ENCODE peak calls at places on chromosomes 3 and 15, in four cellular contexts. Z is Panc1; K is activated CD4-positive, alpha-beta T cell treated with anti-CD3 and anti-CD28 coated beads for 36 hours; I is T-cell. N is an unnamed sample.

GRCh38 chr15:70023769-70024491 is 73.8 kb downstream of the TLE3 start:
- ATAC-seq in K (no peak), I (no peak), Z (no peak), N (peak)

GRCh38 chr3:56303508-56303907 is 164.8 kb downstream of the ERC2 start:
- ATAC-seq in Z (peak), I (no peak), K (no peak), N (no peak)

GRCh38 chr3:141399979-141400971 is 32.0 kb downstream of the ZBTB38 start:
- ATAC-seq in I (no peak), Z (no peak), K (peak), N (no peak)

GRCh38 chr15:72740202-72740601 is 43.4 kb downstream of the ADPGK start:
- ATAC-seq in K (peak), I (peak), Z (no peak), N (no peak)

GRCh38 chr3:47803478-47804025 is 614 bp downstream of the DHX30 start:
- ATAC-seq in I (peak), Z (no peak), K (no peak), N (no peak)

GRCh38 chr3:9810357-9810726 is 280 bp downstream of the TTLL3 start:
- ATAC-seq in K (no peak), I (no peak), Z (no peak), N (peak)

GRCh38 chr3:64495413-64495812 is 192.4 kb downstream of the ADAMTS9 start:
- ATAC-seq in K (no peak), Z (no peak), I (no peak), N (no peak)

GRCh38 chr3:59266551-59266950 is 216.7 kb upstream of the CFAP20DC start:
- ATAC-seq in K (peak), Z (no peak), I (no peak), N (no peak)

GRCh38 chr15:99967841-99968371 is 234.7 kb upstream of the LYSMD4 start:
- ATAC-seq in K (no peak), Z (no peak), I (no peak), N (peak)

GRCh38 chr3:177824190-177824786 is 627.0 kb upstream of the TBL1XR1 start:
- ATAC-seq in I (no peak), Z (peak), K (no peak), N (peak)

GRCh38 chr3:69865920-69866679 is 126.8 kb downstream of the MITF start:
- ATAC-seq in I (no peak), K (no peak), Z (peak), N (peak)

GRCh38 chr15:36622247-36622795 is 42.9 kb downstream of the CDIN1 start:
- ATAC-seq in Z (no peak), K (no peak), I (no peak), N (no peak)

GRCh38 chr3:112579232-112579631 is 17.4 kb downstream of the SLC35A5 start:
- ATAC-seq in K (no peak), I (no peak), Z (no peak), N (no peak)

GRCh38 chr15:39172380-39173281 is 408.2 kb upstream of the THBS1 start:
- ATAC-seq in I (no peak), K (no peak), Z (peak), N (no peak)

GRCh38 chr15:91609231-91609630 is 244.3 kb upstream of the SLCO3A1 start:
- ATAC-seq in I (no peak), Z (no peak), K (no peak), N (no peak)

GRCh38 chr15:85710340-85710842 is 84.3 kb downstream of the KLHL25 start:
- ATAC-seq in Z (no peak), K (peak), I (no peak), N (no peak)

GRCh38 chr3:87780808-87781207 is 278.0 kb downstream of the CGGBP1 start:
- ATAC-seq in K (no peak), I (no peak), Z (no peak), N (no peak)

GRCh38 chr3:98986073-98986472 is 84.6 kb upstream of the DCBLD2 start:
- ATAC-seq in K (no peak), Z (peak), I (no peak), N (peak)

GRCh38 chr3:22319446-22319845 is 568.4 kb upstream of the ZNF385D start:
- ATAC-seq in K (no peak), Z (no peak), I (no peak), N (no peak)

GRCh38 chr3:56132762-56133161 is 335.5 kb downstream of the ERC2 start:
- ATAC-seq in Z (no peak), I (no peak), K (no peak), N (no peak)

GRCh38 chr3:171847133-171847532 is 4.0 kb downstream of the TMEM212 start:
- ATAC-seq in I (no peak), Z (no peak), K (no peak), N (no peak)

GRCh38 chr3:32200490-32200889 is 38.0 kb upstream of the CMTM8 start:
- ATAC-seq in K (no peak), I (no peak), Z (no peak), N (no peak)

GRCh38 chr3:65625310-65625709 is 413.4 kb downstream of the MAGI1 start:
- ATAC-seq in I (no peak), K (no peak), Z (no peak), N (peak)

GRCh38 chr15:70442616-70443321 is 320.6 kb downstream of the UACA start:
- ATAC-seq in Z (no peak), I (no peak), K (no peak), N (no peak)

GRCh38 chr3:40899286-40899712 is 300.0 kb upstream of the CTNNB1 start:
- ATAC-seq in Z (peak), K (no peak), I (no peak), N (no peak)

GRCh38 chr3:177554900-177555759 is 357.8 kb upstream of the TBL1XR1 start:
- ATAC-seq in I (no peak), Z (no peak), K (no peak), N (peak)

GRCh38 chr3:64594129-64594528 is 93.7 kb downstream of the ADAMTS9 start:
- ATAC-seq in I (no peak), K (no peak), Z (no peak), N (no peak)

GRCh38 chr3:39428745-39429201 is 22.3 kb downstream of the RPSA start:
- ATAC-seq in I (no peak), Z (no peak), K (no peak), N (peak)

GRCh38 chr3:148741219-148741618 is 43.5 kb downstream of the AGTR1 start:
- ATAC-seq in K (no peak), Z (no peak), I (no peak), N (no peak)

GRCh38 chr3:16126634-16127033 is 47.8 kb upstream of the GALNT15 start:
- ATAC-seq in Z (no peak), K (no peak), I (no peak), N (no peak)

GRCh38 chr3:121809249-121809648 is 25.6 kb downstream of the IQCB1 start:
- ATAC-seq in Z (no peak), I (no peak), K (peak), N (no peak)